ENCODE peak calls at places on chromosomes 7 and 10, in nine cellular contexts. V is OCI-LY7, Y is left lung, Z is neural crest cell, I is H9, X is brain microvascular endothelial cell, J is heart right ventricle, L is psoas muscle, C is Panc1. B is an unnamed sample.

GRCh38 chr7:371779-372545 is 82.0 kb downstream of the FOXL3 start:
- DNase-seq in I (peak; percentile 22), L (peak; percentile 40), J (no peak), Z (no peak), V (no peak), Y (peak; percentile 24), X (no peak), C (no peak), B (no peak)

GRCh38 chr10:132489704-132490534 is 47.7 kb upstream of the INPP5A start:
- DNase-seq in V (no peak), L (no peak), C (no peak), Y (no peak), X (no peak), I (peak; percentile 18), Z (no peak), J (no peak), B (no peak)

GRCh38 chr7:44867073-44867990 is 18.0 kb downstream of the PURB start:
- DNase-seq in L (no peak), Z (no peak), C (peak; percentile 75), J (no peak), X (peak; percentile 95), I (no peak), V (no peak), Y (no peak), B (no peak)

GRCh38 chr10:16519908-16520861 is 1.5 kb downstream of the C1QL3 start:
- DNase-seq in X (no peak), Y (no peak), C (no peak), L (no peak), J (no peak), Z (no peak), V (no peak), I (peak; percentile 38), B (peak; percentile 14)

GRCh38 chr10:58350619-58351323 is 16.0 kb downstream of the UBE2D1 start:
- DNase-seq in X (no peak), V (no peak), C (no peak), Z (no peak), L (no peak), I (no peak), J (no peak), Y (no peak), B (no peak)

GRCh38 chr7:133051719-133052118 is 30.2 kb downstream of the CHCHD3 start:
- DNase-seq in Z (no peak), C (no peak), L (no peak), V (no peak), X (no peak), Y (no peak), I (no peak), J (no peak), B (no peak)

GRCh38 chr7:42414961-42415505 is 178.0 kb upstream of the GLI3 start:
- DNase-seq in J (no peak), Y (no peak), Z (no peak), C (no peak), V (no peak), L (no peak), X (peak; percentile 6), I (no peak), B (no peak)

GRCh38 chr10:30027057-30028005 is 32.1 kb downstream of the JCAD start:
- DNase-seq in I (peak; percentile 72), X (peak; percentile 7), Z (no peak), V (peak; percentile 13), L (peak; percentile 69), C (no peak), Y (peak; percentile 60), J (peak; percentile 57), B (no peak)

GRCh38 chr10:131127610-131128009 is 183.9 kb downstream of the TCERG1L start:
- DNase-seq in Z (no peak), C (no peak), J (no peak), L (no peak), X (no peak), V (no peak), I (no peak), Y (no peak), B (no peak)

GRCh38 chr10:124875596-124875995 is 66.3 kb upstream of the ZRANB1 start:
- DNase-seq in L (no peak), X (peak; percentile 27), C (no peak), I (no peak), Z (no peak), J (no peak), V (no peak), Y (no peak), B (no peak)
- TF ChIP-seq CTCF in L (no peak), X (peak; percentile 53), C (no peak), I (no peak), Z (peak; percentile 17), J (no peak), V (no peak), Y (no peak), B (no peak)

DNA sequence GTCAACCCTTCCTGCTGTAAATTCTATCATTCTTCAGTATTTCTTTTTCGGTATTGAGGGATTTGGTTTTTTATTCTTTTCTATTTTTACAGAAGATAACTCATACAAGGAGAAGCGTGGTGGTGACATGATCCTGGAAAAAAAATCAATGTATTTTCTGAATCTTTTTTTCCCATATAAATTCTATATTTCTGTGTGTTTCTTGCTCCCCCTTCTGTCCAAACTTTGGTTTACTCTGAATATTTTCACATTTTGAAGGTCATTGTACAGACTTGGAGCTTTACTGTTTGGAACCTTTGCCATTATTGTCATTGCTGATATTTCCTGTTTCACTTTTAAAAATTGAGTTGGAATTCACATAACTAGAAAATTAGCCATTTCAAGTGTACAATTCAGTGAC is 246.3 kb downstream of the REEP3 start:
- DNase-seq in Z (no peak), C (no peak), L (no peak), I (no peak), Y (no peak), X (peak; percentile 34), J (no peak), V (no peak), B (no peak)
- TF ChIP-seq CTCF in Z (peak; percentile 59), C (peak; percentile 65), L (peak; percentile 35), I (peak; percentile 53), Y (peak; percentile 32), X (peak; percentile 20), J (peak; percentile 27), V (peak; percentile 73), B (peak; percentile 40)

DNA sequence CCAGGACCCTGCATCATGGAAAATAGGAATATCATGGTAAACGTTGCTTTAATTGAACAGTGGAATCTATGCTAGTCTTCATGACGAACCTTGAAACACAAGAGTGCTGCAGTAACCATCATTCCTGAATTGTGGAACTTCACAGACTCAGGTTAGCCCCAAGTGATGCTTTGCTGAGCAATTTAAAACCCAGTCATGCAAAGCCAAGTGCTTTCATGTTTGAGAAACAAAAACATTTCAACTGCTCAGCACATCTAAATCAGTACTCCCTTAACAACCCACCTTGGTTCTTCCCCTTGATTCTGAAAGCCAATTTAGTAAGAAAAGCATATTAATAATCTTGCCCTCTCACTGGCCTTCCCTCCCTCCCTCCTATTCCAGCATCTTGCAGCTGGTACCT is 291.6 kb downstream of the KCNMA1 start:
- DNase-seq in L (no peak), Y (no peak), I (no peak), Z (no peak), J (no peak), C (no peak), V (no peak), X (no peak), B (no peak)
- TF ChIP-seq CTCF in L (no peak), Y (no peak), I (no peak), Z (no peak), J (no peak), C (no peak), V (no peak), X (no peak), B (no peak)

DNA sequence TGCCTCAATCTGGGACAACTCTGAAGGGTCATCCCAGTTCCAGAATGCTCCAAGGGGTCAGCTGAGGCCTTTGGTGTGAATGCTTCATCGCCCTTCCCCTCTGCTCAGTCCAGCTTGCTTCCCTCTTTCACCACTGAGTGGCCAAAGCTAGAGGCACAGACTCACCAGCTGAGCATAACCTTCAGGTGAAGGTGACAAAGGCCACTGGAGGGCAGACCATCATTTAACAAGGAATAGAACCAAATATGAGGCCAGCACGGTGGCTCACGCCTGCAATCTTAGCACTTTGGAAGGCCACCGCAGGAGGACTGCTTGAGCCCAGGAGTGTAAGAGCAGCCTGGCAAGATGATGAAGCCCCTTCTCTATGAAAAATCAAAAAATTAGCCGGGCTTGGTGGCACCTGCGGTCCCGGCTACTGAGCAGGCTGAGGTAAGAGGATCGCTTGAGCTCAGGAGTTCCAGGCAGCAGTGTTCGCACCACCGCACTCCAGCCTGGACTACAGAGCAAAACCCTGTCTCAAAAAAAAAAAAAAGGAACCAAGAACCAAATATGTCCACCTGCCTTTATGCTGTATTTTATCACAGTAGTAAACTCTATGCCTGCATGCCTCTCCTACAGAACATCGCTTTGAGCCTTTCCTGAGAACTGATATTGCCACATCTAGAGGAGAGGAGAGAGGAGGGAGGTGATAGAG is 13.4 kb downstream of the PRKAG2 start:
- DNase-seq in C (no peak), Z (no peak), L (no peak), I (peak; percentile 67), V (peak; percentile 31), J (no peak), Y (peak; percentile 23), X (no peak), B (no peak)
- TF ChIP-seq CTCF in C (no peak), Z (peak; percentile 12), L (no peak), I (peak; percentile 60), V (peak; percentile 38), J (no peak), Y (no peak), X (no peak), B (peak; percentile 49)

DNA sequence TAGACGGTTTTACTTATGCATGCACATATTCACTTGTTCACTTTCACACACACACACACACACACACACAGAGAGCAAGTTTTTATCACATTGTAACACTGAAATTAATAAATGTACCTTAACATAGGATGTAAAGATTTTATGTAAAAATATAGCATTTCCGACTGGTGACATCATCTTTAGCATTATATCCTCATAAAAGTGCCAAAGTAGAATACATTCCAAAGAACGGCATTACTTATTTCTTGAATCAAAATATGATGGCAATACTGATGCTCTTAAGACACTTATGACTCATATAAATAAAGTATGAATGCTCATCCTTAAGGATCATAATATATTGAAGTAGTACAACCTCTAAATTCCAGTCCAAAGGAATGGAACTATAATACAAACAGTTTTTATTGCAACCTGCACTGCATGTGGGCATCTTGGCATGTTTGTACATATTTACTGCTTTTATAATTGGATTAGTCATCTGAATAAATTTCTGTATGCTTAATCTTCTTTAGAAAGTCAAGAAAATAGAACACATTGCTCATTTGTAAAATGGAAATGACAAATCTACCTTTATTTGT is 290.0 kb upstream of the SEMA3A start:
- DNase-seq in I (no peak), L (no peak), Z (no peak), Y (no peak), V (no peak), X (no peak), C (peak; percentile 22), J (no peak), B (no peak)
- TF ChIP-seq CTCF in I (no peak), L (no peak), Z (no peak), Y (no peak), V (no peak), X (no peak), C (no peak), J (no peak), B (no peak)

DNA sequence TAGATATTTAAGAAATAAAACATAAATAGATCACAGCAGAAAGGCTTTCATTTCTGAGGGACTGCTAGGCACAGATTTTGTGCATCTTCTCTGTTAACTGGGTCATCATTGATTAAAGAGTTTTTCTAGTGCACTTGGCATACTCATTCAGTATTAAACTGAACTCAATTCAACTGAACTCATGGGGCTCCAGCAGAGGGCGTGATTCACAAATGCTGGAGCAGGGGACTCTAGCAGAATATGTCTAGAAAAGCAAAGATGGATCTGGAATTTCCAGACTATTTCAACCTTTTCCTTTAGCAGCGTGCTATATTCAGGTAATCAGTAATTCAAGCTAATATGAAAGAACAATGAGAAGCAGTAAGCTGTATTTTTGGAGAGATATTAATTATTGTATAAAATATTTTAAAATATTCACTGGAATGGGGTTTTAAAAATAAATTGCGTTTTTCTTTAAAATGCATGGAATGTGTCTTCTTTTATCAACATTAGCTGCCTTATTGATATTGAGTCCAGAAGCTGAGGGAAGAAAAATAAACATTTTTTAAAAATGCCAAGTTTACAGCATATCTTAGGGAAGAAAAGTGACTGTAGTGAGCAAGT is 296.8 kb upstream of the CACNA2D1 start:
- DNase-seq in V (peak; percentile 56), X (peak; percentile 69), I (peak; percentile 38), C (peak; percentile 15), Y (no peak), L (no peak), Z (peak; percentile 55), J (peak; percentile 11), B (peak; percentile 37)
- TF ChIP-seq CTCF in V (peak; percentile 81), X (peak; percentile 90), I (peak; percentile 90), C (peak; percentile 72), Y (peak; percentile 36), L (peak; percentile 12), Z (peak; percentile 78), J (no peak), B (peak; percentile 83)

B was measured in progenitor cell of endocrine pancreas.